ENCODE peak calls at places on chromosomes 11 and 22, in six cellular contexts. V is body of pancreas, B is A549, E is gastrocnemius medialis, W is right lobe of liver, C is GM12878. T is an unnamed sample.

GRCh38 chr11:93498099-93499040 is 44.8 kb downstream of the SMCO4 start:
- ATAC-seq in W (no peak), C (no peak), E (no peak), V (no peak), B (peak; percentile 66), T (no peak)

GRCh38 chr11:105189586-105189985 is 50.0 kb upstream of the CARD18 start:
- ATAC-seq in E (no peak), C (no peak), W (peak; percentile 36), B (no peak), V (no peak), T (no peak)

GRCh38 chr11:34134765-34135164 is 29.3 kb downstream of the NAT10 start:
- ATAC-seq in V (no peak), B (no peak), W (no peak), C (peak; percentile 84), E (no peak), T (no peak)

GRCh38 chr11:121448431-121448941 is 3.6 kb upstream of the SORL1 start:
- ATAC-seq in C (peak; percentile 3), W (no peak), V (no peak), B (no peak), E (no peak), T (no peak)

GRCh38 chr22:44935724-44936123 is 74.1 kb downstream of the PHF21B start:
- ATAC-seq in W (no peak), E (no peak), C (no peak), V (no peak), B (no peak), T (peak; percentile 73)

GRCh38 chr11:47857485-47858168 is 9.5 kb upstream of the NUP160 start:
- ATAC-seq in B (peak; percentile 67), C (peak; percentile 50), W (no peak), V (no peak), E (no peak), T (no peak)

GRCh38 chr11:93487032-93487483 is 56.1 kb downstream of the SMCO4 start:
- ATAC-seq in E (no peak), W (peak; percentile 89), B (no peak), C (no peak), V (no peak), T (no peak)

GRCh38 chr11:69183613-69184012 is 27.9 kb downstream of the SMIM38 start:
- ATAC-seq in E (no peak), C (peak; percentile 73), W (no peak), V (no peak), B (no peak), T (no peak)

GRCh38 chr11:69215784-69216415 is 60.2 kb downstream of the SMIM38 start:
- ATAC-seq in V (no peak), W (no peak), B (peak; percentile 78), E (no peak), C (no peak), T (no peak)

GRCh38 chr22:27630754-27631153 is 170.8 kb downstream of the MN1 start:
- ATAC-seq in E (no peak), V (no peak), C (no peak), W (no peak), B (no peak), T (no peak)

DNA sequence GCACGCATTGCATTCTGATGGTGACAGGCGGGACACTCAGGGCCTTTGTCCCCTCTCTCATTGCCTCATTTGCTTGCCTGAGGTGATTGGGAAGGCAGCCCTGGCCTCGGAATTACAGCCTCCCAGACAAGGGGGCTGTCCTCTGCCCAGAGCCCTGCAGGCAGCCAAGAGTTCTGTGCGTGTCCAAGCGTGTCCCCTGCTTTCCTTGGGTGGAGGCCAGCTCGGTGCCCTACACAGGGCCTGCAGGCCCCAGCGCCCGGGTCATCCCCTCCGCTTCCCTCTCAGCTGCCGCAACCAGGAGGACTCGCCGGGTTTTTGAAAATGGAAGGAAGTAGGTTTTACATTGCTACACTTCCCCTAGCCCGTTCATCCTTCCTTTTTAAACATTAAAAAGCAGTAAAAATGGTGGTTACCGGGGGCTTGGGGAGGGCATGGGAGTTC is 1.9 kb downstream of the GRAMD4 start:
- ATAC-seq in C (no peak), V (no peak), W (peak; percentile 32), B (no peak), E (no peak), T (peak; percentile 34)
- TF ChIP-seq POLR2A in C (no peak), V (no peak), W (no peak), B (no peak), E (no peak), T (no peak)

GRCh38 chr22:43153916-43154315 is 2.6 kb downstream of the TSPO start:
- ATAC-seq in E (no peak), B (no peak), C (no peak), V (no peak), W (no peak), T (no peak)

GRCh38 chr22:43152355-43153071 is 1.2 kb downstream of the TSPO start:
- ATAC-seq in C (peak; percentile 83), E (peak; percentile 39), V (peak; percentile 81), W (peak; percentile 52), B (peak; percentile 85), T (peak; percentile 70)

GRCh38 chr22:43150731-43151206 is 590 bp upstream of the TSPO start:
- ATAC-seq in B (no peak), C (peak; percentile 6), V (peak; percentile 1), W (no peak), E (peak; percentile 2), T (no peak)

GRCh38 chr22:43152001-43152354 is 619 bp downstream of the TSPO start:
- ATAC-seq in C (peak; percentile 34), E (peak; percentile 12), B (peak; percentile 48), V (no peak), W (no peak), T (no peak)

DNA sequence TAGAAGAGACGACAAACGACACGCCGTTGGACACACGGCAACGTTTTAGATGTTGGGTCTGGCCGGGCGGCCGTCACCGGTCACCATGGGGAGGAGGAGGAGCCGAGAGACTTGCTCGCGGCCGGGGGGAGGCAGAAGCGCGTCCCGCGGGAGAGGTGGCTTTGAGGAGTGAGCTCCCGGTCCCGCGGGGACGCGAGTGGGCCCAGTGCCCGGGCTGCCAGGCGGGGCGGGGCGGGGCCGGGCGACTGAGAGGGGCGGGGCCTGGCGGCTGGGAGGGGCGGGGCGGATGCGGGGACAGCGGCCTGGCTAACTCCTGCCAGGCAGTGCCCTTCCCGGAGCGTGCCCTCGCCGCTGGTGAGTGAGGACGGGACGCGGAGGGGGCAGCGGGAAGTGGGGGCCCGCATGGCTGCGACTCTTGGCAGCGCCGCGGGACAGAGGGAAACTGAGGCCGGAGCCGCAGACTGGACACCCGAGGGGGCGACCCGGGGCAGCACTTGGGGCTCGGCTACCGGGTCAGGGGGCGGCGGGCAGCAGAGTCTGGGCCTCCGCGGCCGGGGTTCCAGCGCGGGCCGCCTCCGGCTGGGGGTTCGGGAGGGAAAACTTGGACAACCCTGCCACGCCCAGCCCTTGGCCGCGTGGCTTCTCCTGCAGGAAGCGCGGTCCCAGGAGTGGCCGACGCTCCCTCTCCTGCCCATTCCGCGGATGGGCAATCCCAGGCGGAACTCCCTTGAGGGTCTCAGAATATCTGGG is at the start of gene TSPO:
- ATAC-seq in W (peak; percentile 92), C (peak; percentile 86), B (peak; percentile 84), V (peak; percentile 87), E (peak; percentile 80), T (peak; percentile 85)
- TF ChIP-seq POLR2A in W (peak; percentile 54), C (no peak), B (peak; percentile 58), V (peak; percentile 31), E (peak; percentile 72), T (peak; percentile 33)

GRCh38 chr11:88301478-88302140 is 35.9 kb downstream of the CTSC start:
- ATAC-seq in V (no peak), W (peak; percentile 33), B (no peak), C (peak; percentile 80), E (no peak), T (no peak)
- TF ChIP-seq POLR2A in V (no peak), W (no peak), B (no peak), C (no peak), E (no peak), T (no peak)

DNA sequence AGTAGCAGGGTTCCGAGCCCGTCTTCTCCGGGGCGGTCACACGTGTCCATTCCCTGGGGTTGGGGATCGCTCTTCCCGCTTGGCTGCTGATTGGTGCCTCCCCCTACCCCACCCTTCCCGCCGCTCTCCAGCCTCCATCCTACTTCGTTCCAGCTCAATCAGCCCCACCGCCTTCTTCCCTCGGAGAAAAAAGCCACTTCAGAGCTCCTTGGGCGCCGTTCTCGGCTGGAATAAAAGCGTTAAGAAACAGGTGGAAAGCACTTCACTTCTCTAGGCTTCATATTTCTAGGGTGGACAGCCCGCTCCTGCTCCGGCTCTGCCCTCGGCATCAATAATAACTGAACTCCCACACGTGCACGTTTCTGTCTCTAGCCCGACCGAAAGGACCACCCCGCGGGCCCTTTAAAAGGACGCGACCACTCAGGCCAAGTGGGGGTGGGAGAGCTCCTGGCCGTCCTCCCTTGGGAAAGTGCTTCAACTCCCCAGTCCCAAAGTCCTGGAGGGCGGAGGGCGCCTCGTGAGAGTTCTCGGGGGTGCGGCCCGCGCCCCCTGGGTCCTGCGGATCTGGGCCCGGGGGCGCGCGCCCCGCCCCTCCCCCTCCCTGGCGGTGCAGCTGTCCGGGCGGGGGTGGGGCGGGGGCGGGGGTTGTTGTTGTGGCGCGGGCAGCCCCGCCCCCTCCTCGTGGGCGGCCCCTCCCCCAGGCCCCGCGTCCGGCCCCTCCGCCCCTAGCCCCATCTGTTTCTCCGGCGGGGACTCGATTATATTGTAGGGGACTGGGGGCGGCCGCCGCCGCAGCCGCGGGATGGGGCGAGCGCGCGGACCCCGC is at the start of gene CECR2:
- ATAC-seq in E (peak; percentile 72), W (peak; percentile 59), V (peak; percentile 76), B (peak; percentile 75), C (no peak), T (peak; percentile 70)
- TF ChIP-seq POLR2A in E (peak; percentile 50), W (no peak), V (no peak), B (no peak), C (no peak), T (no peak)